ENCODE peak calls at places on chromosomes 12 and 14, in five cellular contexts. One of them, this sample, is unnamed. For H3K4me1, the result is how much of the 10 kb centered on the place peaks cover.

GRCh38 chr12:65728913-65729793 is 95.1 kb upstream of the HMGA2 start:
- DNase-seq in neuronal stem cell: peak
- DNase-seq in H1: peak
- DNase-seq in mesenchymal stem cell: peak
- DNase-seq in H9: peak
- DNase-seq in this sample: peak

GRCh38 chr12:48925218-48925871 is at the start of gene FKBP11:
- DNase-seq in H1: peak
- DNase-seq in mesenchymal stem cell: peak
- DNase-seq in neuronal stem cell: no peak
- DNase-seq in H9: peak
- DNase-seq in this sample: peak

GRCh38 chr12:100497105-100497795 is 23.6 kb downstream of the NR1H4 start:
- DNase-seq in H1: no peak
- DNase-seq in mesenchymal stem cell: no peak
- DNase-seq in H9: no peak
- DNase-seq in neuronal stem cell: no peak
- DNase-seq in this sample: no peak

GRCh38 chr14:60106341-60106740 is 14.6 kb downstream of the PCNX4 start:
- DNase-seq in H9: no peak
- DNase-seq in H1: no peak
- DNase-seq in neuronal stem cell: no peak
- DNase-seq in mesenchymal stem cell: peak
- DNase-seq in this sample: peak

GRCh38 chr14:81363746-81364400 is 36.3 kb downstream of the STON2 start:
- DNase-seq in neuronal stem cell: no peak
- DNase-seq in H9: no peak
- DNase-seq in H1: no peak
- DNase-seq in mesenchymal stem cell: no peak
- DNase-seq in this sample: no peak

GRCh38 chr12:58176296-58176869 is 235.0 kb downstream of the ATP23 start:
- DNase-seq in H1: peak
- DNase-seq in H9: peak
- DNase-seq in mesenchymal stem cell: peak
- DNase-seq in neuronal stem cell: peak
- DNase-seq in this sample: peak

GRCh38 chr12:118102609-118103008 is 1.2 kb downstream of the VSIG10 start:
- DNase-seq in H9: no peak
- DNase-seq in mesenchymal stem cell: no peak
- DNase-seq in neuronal stem cell: no peak
- DNase-seq in H1: no peak
- DNase-seq in this sample: no peak

GRCh38 chr14:104426771-104427125 is 152.8 kb upstream of the C14orf180 start:
- DNase-seq in H1: no peak
- DNase-seq in neuronal stem cell: no peak
- DNase-seq in mesenchymal stem cell: no peak
- DNase-seq in H9: peak
- DNase-seq in this sample: no peak

GRCh38 chr12:46461907-46462605 is 89.5 kb upstream of the SLC38A2 start:
- DNase-seq in mesenchymal stem cell: peak
- DNase-seq in H1: no peak
- DNase-seq in neuronal stem cell: no peak
- DNase-seq in H9: no peak
- DNase-seq in this sample: no peak

GRCh38 chr12:65608319-65608916 is 215.9 kb upstream of the HMGA2 start:
- DNase-seq in neuronal stem cell: no peak
- DNase-seq in mesenchymal stem cell: no peak
- DNase-seq in H9: no peak
- DNase-seq in H1: no peak
- DNase-seq in this sample: peak

GRCh38 chr14:65134651-65135579 is 32.6 kb upstream of the MAX start:
- DNase-seq in H1: no peak
- DNase-seq in neuronal stem cell: no peak
- DNase-seq in H9: no peak
- DNase-seq in mesenchymal stem cell: no peak
- DNase-seq in this sample: no peak

GRCh38 chr14:51180577-51180976 is 59.5 kb upstream of the TMX1 start:
- DNase-seq in neuronal stem cell: no peak
- DNase-seq in mesenchymal stem cell: no peak
- DNase-seq in H1: no peak
- DNase-seq in H9: no peak
- DNase-seq in this sample: no peak

GRCh38 chr12:66132408-66132807 is 1.9 kb upstream of the LLPH start:
- DNase-seq in H9: peak
- DNase-seq in neuronal stem cell: no peak
- DNase-seq in H1: no peak
- DNase-seq in mesenchymal stem cell: peak
- DNase-seq in this sample: no peak

GRCh38 chr12:7935773-7936581 is at the start of gene SLC2A3:
- DNase-seq in neuronal stem cell: peak
- DNase-seq in H9: peak
- DNase-seq in H1: peak
- DNase-seq in mesenchymal stem cell: peak
- DNase-seq in this sample: no peak

GRCh38 chr14:68939893-68940613 is 39.0 kb downstream of the ACTN1 start:
- DNase-seq in neuronal stem cell: no peak
- DNase-seq in mesenchymal stem cell: peak
- DNase-seq in H9: no peak
- DNase-seq in H1: no peak
- DNase-seq in this sample: peak

GRCh38 chr14:88232783-88233182 is 90.3 kb downstream of the KCNK10 start:
- DNase-seq in H9: no peak
- DNase-seq in mesenchymal stem cell: no peak
- DNase-seq in H1: no peak
- DNase-seq in neuronal stem cell: no peak
- DNase-seq in this sample: no peak

GRCh38 chr12:123115409-123116111 is 35.3 kb downstream of the PITPNM2 start:
- DNase-seq in mesenchymal stem cell: peak
- DNase-seq in H9: no peak
- DNase-seq in H1: no peak
- DNase-seq in neuronal stem cell: no peak
- DNase-seq in this sample: no peak

GRCh38 chr14:77036484-77037337 is 8.2 kb upstream of the IRF2BPL start:
- DNase-seq in H1: no peak
- DNase-seq in mesenchymal stem cell: no peak
- DNase-seq in neuronal stem cell: no peak
- DNase-seq in H9: no peak
- DNase-seq in this sample: no peak

GRCh38 chr12:124569375-124570148 is 2.1 kb upstream of the NCOR2 start:
- DNase-seq in mesenchymal stem cell: no peak
- DNase-seq in H9: no peak
- DNase-seq in H1: no peak
- DNase-seq in neuronal stem cell: no peak
- DNase-seq in this sample: no peak

GRCh38 chr12:97464241-97465011 is 1.8 kb downstream of the RMST start:
- DNase-seq in neuronal stem cell: peak
- DNase-seq in H1: peak
- DNase-seq in mesenchymal stem cell: no peak
- DNase-seq in H9: peak
- DNase-seq in this sample: no peak

GRCh38 chr14:61025239-61026223 is 44.5 kb downstream of the SLC38A6 start:
- DNase-seq in neuronal stem cell: peak
- DNase-seq in H1: no peak
- DNase-seq in mesenchymal stem cell: peak
- DNase-seq in H9: peak
- DNase-seq in this sample: peak

GRCh38 chr12:64459388-64460024 is 7.6 kb downstream of the TBK1 start:
- DNase-seq in H1: no peak
- DNase-seq in mesenchymal stem cell: peak
- DNase-seq in neuronal stem cell: no peak
- DNase-seq in H9: no peak
- DNase-seq in this sample: no peak

GRCh38 chr12:57844725-57845477 is 1.6 kb downstream of the CTDSP2 start:
- DNase-seq in neuronal stem cell: no peak
- DNase-seq in H1: no peak
- DNase-seq in H9: peak
- DNase-seq in mesenchymal stem cell: peak
- DNase-seq in this sample: peak

GRCh38 chr14:106235356-106236159 is 709.2 kb downstream of the TMEM121 start:
- DNase-seq in mesenchymal stem cell: no peak
- DNase-seq in H9: no peak
- DNase-seq in neuronal stem cell: no peak
- DNase-seq in H1: no peak
- DNase-seq in this sample: no peak

GRCh38 chr12:95788637-95789036 is 1.9 kb downstream of the NTN4 start:
- DNase-seq in H1: no peak
- DNase-seq in neuronal stem cell: no peak
- DNase-seq in H9: no peak
- DNase-seq in mesenchymal stem cell: peak
- DNase-seq in this sample: peak

GRCh38 chr12:92612611-92613010 is 90.2 kb upstream of the PLEKHG7 start:
- DNase-seq in neuronal stem cell: no peak
- DNase-seq in H1: no peak
- DNase-seq in mesenchymal stem cell: no peak
- DNase-seq in H9: no peak
- DNase-seq in this sample: no peak

GRCh38 chr12:47562201-47562600 is 143.6 kb downstream of the RPAP3 start:
- DNase-seq in neuronal stem cell: no peak
- DNase-seq in H9: no peak
- DNase-seq in mesenchymal stem cell: no peak
- DNase-seq in H1: no peak
- DNase-seq in this sample: no peak

GRCh38 chr12:31749024-31749704 is 20.3 kb upstream of the AMN1 start:
- DNase-seq in neuronal stem cell: no peak
- DNase-seq in H9: peak
- DNase-seq in mesenchymal stem cell: peak
- DNase-seq in H1: no peak
- DNase-seq in this sample: peak

DNA sequence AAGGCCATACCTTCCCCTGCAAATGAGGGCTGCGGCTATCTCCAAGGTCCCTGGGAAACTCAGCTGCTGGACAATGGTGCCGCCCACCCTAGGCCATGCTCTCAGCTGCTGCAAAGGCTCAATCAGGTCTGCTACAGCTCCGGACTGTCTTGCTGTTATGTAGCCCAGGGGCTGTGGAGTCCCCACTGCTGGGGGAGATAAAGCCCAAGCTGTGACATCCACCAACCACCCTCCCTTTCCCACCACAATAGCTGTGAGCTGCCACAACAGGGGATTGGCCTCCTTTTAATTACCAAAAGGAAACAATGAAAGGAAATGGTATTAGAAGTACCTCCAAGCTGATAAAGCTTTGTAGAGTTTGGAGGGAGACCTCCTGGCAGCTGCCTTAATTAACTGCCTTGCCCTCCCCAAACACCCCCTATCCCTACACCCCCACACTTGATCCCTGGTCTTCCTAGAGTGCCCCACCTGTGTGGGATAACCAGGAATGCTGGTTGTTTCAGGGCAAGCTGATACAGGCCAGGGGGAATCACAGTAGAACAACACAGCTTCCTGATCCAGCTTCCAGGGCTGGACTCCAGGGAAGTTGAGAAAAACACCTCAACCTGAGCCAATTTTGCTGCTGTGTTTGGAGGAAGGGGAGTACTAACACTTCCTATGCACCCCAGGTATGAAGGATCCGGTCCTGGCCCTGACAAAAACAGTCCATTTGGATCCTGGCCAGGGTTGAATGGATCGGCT is at the start of gene VWF:
- DNase-seq in neuronal stem cell: no peak
- DNase-seq in H9: no peak
- DNase-seq in H1: no peak
- DNase-seq in mesenchymal stem cell: no peak
- DNase-seq in this sample: no peak
- H2AK5ac ChIP-seq in neuronal stem cell: peak
- H2AK5ac ChIP-seq in H9: no peak
- H2AK5ac ChIP-seq in H1: no peak
- H2AK5ac ChIP-seq in mesenchymal stem cell: peak
- H2AK5ac ChIP-seq in this sample: peak

GRCh38 chr14:41380017-41380416 is 226.7 kb upstream of the LRFN5 start:
- DNase-seq in neuronal stem cell: no peak
- DNase-seq in mesenchymal stem cell: no peak
- DNase-seq in H1: no peak
- DNase-seq in H9: no peak
- DNase-seq in this sample: no peak

GRCh38 chr14:41377926-41378325 is 228.8 kb upstream of the LRFN5 start:
- DNase-seq in H9: no peak
- DNase-seq in mesenchymal stem cell: no peak
- DNase-seq in H1: no peak
- DNase-seq in neuronal stem cell: no peak
- DNase-seq in this sample: no peak

GRCh38 chr14:41374092-41374491 is 232.6 kb upstream of the LRFN5 start:
- DNase-seq in neuronal stem cell: no peak
- DNase-seq in H1: no peak
- DNase-seq in mesenchymal stem cell: no peak
- DNase-seq in H9: no peak
- DNase-seq in this sample: no peak
- H2BK12ac ChIP-seq in neuronal stem cell: no peak
- H2BK12ac ChIP-seq in H1: no peak
- H2BK12ac ChIP-seq in mesenchymal stem cell: no peak
- H2BK12ac ChIP-seq in H9: no peak
- H2BK12ac ChIP-seq in this sample: no peak

GRCh38 chr14:102985665-102986064 is 63.2 kb downstream of the AMN start:
- DNase-seq in H1: no peak
- DNase-seq in H9: no peak
- DNase-seq in mesenchymal stem cell: no peak
- DNase-seq in neuronal stem cell: no peak
- DNase-seq in this sample: no peak
- H3K4me1 ChIP-seq in H1: under half
- H3K4me1 ChIP-seq in H9: under half
- H3K4me1 ChIP-seq in mesenchymal stem cell: under half
- H3K4me1 ChIP-seq in neuronal stem cell: under half
- H3K4me1 ChIP-seq in this sample: under half

GRCh38 chr12:75923964-75924666 is 107.5 kb downstream of the PHLDA1 start:
- DNase-seq in H1: no peak
- DNase-seq in neuronal stem cell: no peak
- DNase-seq in mesenchymal stem cell: peak
- DNase-seq in H9: no peak
- DNase-seq in this sample: no peak
- H2AK5ac ChIP-seq in H1: no peak
- H2AK5ac ChIP-seq in neuronal stem cell: no peak
- H2AK5ac ChIP-seq in mesenchymal stem cell: no peak
- H2AK5ac ChIP-seq in H9: no peak
- H2AK5ac ChIP-seq in this sample: no peak

GRCh38 chr12:102024765-102025164 is 37.0 kb downstream of the WASHC3 start:
- DNase-seq in mesenchymal stem cell: no peak
- DNase-seq in H9: no peak
- DNase-seq in neuronal stem cell: no peak
- DNase-seq in H1: no peak
- DNase-seq in this sample: no peak
- H2BK12ac ChIP-seq in mesenchymal stem cell: no peak
- H2BK12ac ChIP-seq in H9: no peak
- H2BK12ac ChIP-seq in neuronal stem cell: no peak
- H2BK12ac ChIP-seq in H1: no peak
- H2BK12ac ChIP-seq in this sample: no peak

This sample was measured in trophoblast cell.